ENCODE peak calls at places on chromosomes 5 and 9, in six cellular contexts. S is EL; J is NCI-H1092 treated with DMSO at 0.1 percent for 48 hours; X is AG08395; B is stimulated activated CD8-positive, alpha-beta memory T cell treated with anti-CD3 and anti-CD28 coated beads, Interleukin-7, amount 100 ng/mL, for 1 hour; P is heart left ventricle. T is an unnamed sample.

GRCh38 chr9:126615251-126615790 is 1.6 kb downstream of the LMX1B start:
- DNase-seq in S (no peak), J (peak), X (no peak), B (no peak), P (peak), T (no peak)

GRCh38 chr5:108101816-108102215 is 280.1 kb downstream of the FBXL17 start:
- DNase-seq in S (no peak), J (no peak), X (no peak), B (no peak), P (peak), T (no peak)

GRCh38 chr9:133563286-133564213 is 29.0 kb downstream of the ADAMTSL2 start:
- DNase-seq in S (no peak), J (no peak), X (peak), B (no peak), P (peak), T (peak)

GRCh38 chr5:59584858-59585846 is 308.4 kb downstream of the PDE4D start:
- DNase-seq in S (no peak), J (no peak), X (no peak), B (no peak), P (no peak), T (no peak)

GRCh38 chr9:22112870-22113846 is 104.1 kb upstream of the CDKN2B start:
- DNase-seq in S (no peak), J (no peak), X (no peak), B (no peak), P (no peak), T (no peak)

GRCh38 chr9:132644251-132644650 is 25.5 kb downstream of the DDX31 start:
- DNase-seq in S (no peak), J (no peak), X (no peak), B (no peak), P (no peak), T (no peak)

GRCh38 chr5:6359941-6360683 is 18.2 kb downstream of the MED10 start:
- DNase-seq in S (peak), J (no peak), X (no peak), B (no peak), P (no peak), T (no peak)

GRCh38 chr9:20559236-20559896 is 62.9 kb downstream of the MLLT3 start:
- DNase-seq in S (no peak), J (no peak), X (no peak), B (no peak), P (no peak), T (no peak)

GRCh38 chr5:124668353-124669299 is 77.8 kb downstream of the ZNF608 start:
- DNase-seq in S (no peak), J (no peak), X (no peak), B (no peak), P (no peak), T (no peak)

GRCh38 chr5:135867599-135867998 is 28.0 kb downstream of the IL9 start:
- DNase-seq in S (no peak), J (no peak), X (no peak), B (no peak), P (no peak), T (no peak)

GRCh38 chr9:23941051-23941450 is 115.0 kb upstream of the ELAVL2 start:
- DNase-seq in S (no peak), J (no peak), X (no peak), B (no peak), P (no peak), T (no peak)

GRCh38 chr5:150642991-150643710 is 2.7 kb downstream of the SYNPO start:
- DNase-seq in S (no peak), J (no peak), X (no peak), B (no peak), P (peak), T (no peak)

T was measured in GM03348.